ENCODE peak calls at places on chromosomes 1 and 21, in five cellular contexts. One of them, this sample, is unnamed.

GRCh38 chr1:38228718-38229117 is 182.1 kb upstream of the POU3F1 start:
- DNase-seq in GM20000: no peak
- DNase-seq in uterus: no peak
- DNase-seq in Peyer's patch: no peak
- DNase-seq in astrocyte of the spinal cord: no peak
- DNase-seq in this sample: no peak

GRCh38 chr21:38567577-38568360 is 69.5 kb upstream of the ERG start:
- DNase-seq in GM20000: no peak
- DNase-seq in uterus: no peak
- DNase-seq in Peyer's patch: no peak
- DNase-seq in astrocyte of the spinal cord: peak
- DNase-seq in this sample: peak

GRCh38 chr1:99681583-99681982 is 35.7 kb downstream of the PALMD start:
- DNase-seq in GM20000: no peak
- DNase-seq in uterus: no peak
- DNase-seq in Peyer's patch: no peak
- DNase-seq in astrocyte of the spinal cord: no peak
- DNase-seq in this sample: no peak

GRCh38 chr1:15103906-15104305 is 49.6 kb upstream of the TMEM51 start:
- DNase-seq in GM20000: no peak
- DNase-seq in uterus: no peak
- DNase-seq in Peyer's patch: no peak
- DNase-seq in astrocyte of the spinal cord: no peak
- DNase-seq in this sample: no peak

GRCh38 chr1:110005971-110006370 is 21.4 kb downstream of the AHCYL1 start:
- DNase-seq in GM20000: no peak
- DNase-seq in uterus: no peak
- DNase-seq in Peyer's patch: no peak
- DNase-seq in astrocyte of the spinal cord: peak
- DNase-seq in this sample: no peak

GRCh38 chr1:25245809-25246599 is 1.2 kb downstream of the RSRP1 start:
- DNase-seq in GM20000: no peak
- DNase-seq in uterus: no peak
- DNase-seq in Peyer's patch: peak
- DNase-seq in astrocyte of the spinal cord: peak
- DNase-seq in this sample: no peak

GRCh38 chr1:221419513-221420088 is 322.3 kb downstream of the DUSP10 start:
- DNase-seq in GM20000: no peak
- DNase-seq in uterus: no peak
- DNase-seq in Peyer's patch: no peak
- DNase-seq in astrocyte of the spinal cord: peak
- DNase-seq in this sample: peak

GRCh38 chr1:201248721-201249559 is 34.4 kb upstream of the PKP1 start:
- DNase-seq in GM20000: no peak
- DNase-seq in uterus: no peak
- DNase-seq in Peyer's patch: no peak
- DNase-seq in astrocyte of the spinal cord: no peak
- DNase-seq in this sample: no peak

GRCh38 chr1:109541102-109541501 is 1.4 kb downstream of the GPR61 start:
- DNase-seq in GM20000: no peak
- DNase-seq in uterus: no peak
- DNase-seq in Peyer's patch: no peak
- DNase-seq in astrocyte of the spinal cord: no peak
- DNase-seq in this sample: no peak

GRCh38 chr1:65477414-65478378 is 57.2 kb downstream of the LEPR start:
- DNase-seq in GM20000: no peak
- DNase-seq in uterus: no peak
- DNase-seq in Peyer's patch: no peak
- DNase-seq in astrocyte of the spinal cord: no peak
- DNase-seq in this sample: no peak

GRCh38 chr1:229013981-229014380 is 256.9 kb upstream of the RAB4A start:
- DNase-seq in GM20000: no peak
- DNase-seq in uterus: no peak
- DNase-seq in Peyer's patch: no peak
- DNase-seq in astrocyte of the spinal cord: no peak
- DNase-seq in this sample: no peak

GRCh38 chr1:115727706-115728249 is 40.7 kb downstream of the CASQ2 start:
- DNase-seq in GM20000: no peak
- DNase-seq in uterus: peak
- DNase-seq in Peyer's patch: no peak
- DNase-seq in astrocyte of the spinal cord: peak
- DNase-seq in this sample: peak

GRCh38 chr1:231806623-231807470 is 180.3 kb downstream of the DISC1 start:
- DNase-seq in GM20000: peak
- DNase-seq in uterus: no peak
- DNase-seq in Peyer's patch: peak
- DNase-seq in astrocyte of the spinal cord: no peak
- DNase-seq in this sample: no peak

GRCh38 chr1:1302006-1302430 is 5.7 kb downstream of the ACAP3 start:
- DNase-seq in GM20000: no peak
- DNase-seq in uterus: no peak
- DNase-seq in Peyer's patch: no peak
- DNase-seq in astrocyte of the spinal cord: no peak
- DNase-seq in this sample: no peak

GRCh38 chr1:75672528-75673393 is 51.7 kb upstream of the ACADM start:
- DNase-seq in GM20000: no peak
- DNase-seq in uterus: no peak
- DNase-seq in Peyer's patch: no peak
- DNase-seq in astrocyte of the spinal cord: peak
- DNase-seq in this sample: peak

GRCh38 chr1:22380024-22380785 is 71.4 kb upstream of the ZBTB40 start:
- DNase-seq in GM20000: no peak
- DNase-seq in uterus: no peak
- DNase-seq in Peyer's patch: no peak
- DNase-seq in astrocyte of the spinal cord: peak
- DNase-seq in this sample: no peak

GRCh38 chr1:17955302-17956285 is 152.0 kb upstream of the IGSF21 start:
- DNase-seq in GM20000: no peak
- DNase-seq in uterus: no peak
- DNase-seq in Peyer's patch: no peak
- DNase-seq in astrocyte of the spinal cord: no peak
- DNase-seq in this sample: no peak

GRCh38 chr1:18948913-18949688 is 7.4 kb downstream of the IFFO2 start:
- DNase-seq in GM20000: no peak
- DNase-seq in uterus: peak
- DNase-seq in Peyer's patch: no peak
- DNase-seq in astrocyte of the spinal cord: peak
- DNase-seq in this sample: no peak

GRCh38 chr1:111600886-111601386 is 18.7 kb upstream of the RAP1A start:
- DNase-seq in GM20000: peak
- DNase-seq in uterus: no peak
- DNase-seq in Peyer's patch: no peak
- DNase-seq in astrocyte of the spinal cord: no peak
- DNase-seq in this sample: no peak

GRCh38 chr1:198107041-198107440 is 49.8 kb upstream of the NEK7 start:
- DNase-seq in GM20000: no peak
- DNase-seq in uterus: no peak
- DNase-seq in Peyer's patch: no peak
- DNase-seq in astrocyte of the spinal cord: no peak
- DNase-seq in this sample: no peak

GRCh38 chr1:145795257-145795881 is 28.5 kb downstream of the RNF115 start:
- DNase-seq in GM20000: no peak
- DNase-seq in uterus: no peak
- DNase-seq in Peyer's patch: no peak
- DNase-seq in astrocyte of the spinal cord: no peak
- DNase-seq in this sample: no peak
- TF ChIP-seq CTCF in GM20000: no peak
- TF ChIP-seq CTCF in uterus: no peak
- TF ChIP-seq CTCF in Peyer's patch: no peak
- TF ChIP-seq CTCF in astrocyte of the spinal cord: no peak
- TF ChIP-seq CTCF in this sample: no peak

DNA sequence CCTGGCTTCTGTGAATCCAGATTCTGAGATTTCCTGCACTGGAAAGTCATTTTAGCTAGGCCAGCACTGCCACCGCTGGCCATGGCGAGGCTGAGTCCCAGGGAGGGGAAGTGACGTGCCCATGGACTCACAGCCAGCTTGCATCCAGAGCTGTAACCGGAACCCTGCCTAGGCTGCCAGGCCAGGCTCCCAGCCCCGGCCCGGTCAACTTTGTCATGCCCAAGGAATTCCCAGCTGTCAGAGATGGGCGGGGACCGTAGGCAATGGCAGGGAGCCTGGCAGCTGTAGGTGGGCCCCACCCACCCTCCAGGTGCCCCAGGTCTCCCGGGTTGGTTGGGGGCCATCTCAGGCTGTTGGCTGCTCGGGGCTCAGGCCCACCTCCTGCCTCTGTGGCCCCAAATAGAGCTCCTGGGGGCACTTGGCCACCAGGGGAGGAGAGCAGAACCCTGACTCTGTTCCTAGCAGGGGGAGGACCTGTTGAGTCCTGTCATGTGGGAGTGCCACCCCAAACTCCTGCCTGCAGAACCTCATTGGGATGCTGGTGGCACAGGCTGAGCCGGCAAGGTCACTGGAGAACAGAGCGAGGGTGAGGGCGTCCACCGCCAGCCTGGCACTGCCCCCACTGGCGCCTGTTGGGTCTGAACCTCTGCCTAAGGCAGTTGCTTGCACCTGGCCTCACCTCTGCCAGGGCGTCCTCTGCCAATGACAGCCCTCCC is 57.8 kb downstream of the FOXO6 start:
- DNase-seq in GM20000: no peak
- DNase-seq in uterus: peak
- DNase-seq in Peyer's patch: peak
- DNase-seq in astrocyte of the spinal cord: peak
- DNase-seq in this sample: peak
- TF ChIP-seq CTCF in GM20000: no peak
- TF ChIP-seq CTCF in uterus: no peak
- TF ChIP-seq CTCF in Peyer's patch: no peak
- TF ChIP-seq CTCF in astrocyte of the spinal cord: no peak
- TF ChIP-seq CTCF in this sample: peak

GRCh38 chr1:78280626-78281025 is 210.1 kb upstream of the PTGFR start:
- DNase-seq in GM20000: no peak
- DNase-seq in uterus: no peak
- DNase-seq in Peyer's patch: no peak
- DNase-seq in astrocyte of the spinal cord: peak
- DNase-seq in this sample: no peak
- TF ChIP-seq CTCF in GM20000: no peak
- TF ChIP-seq CTCF in uterus: no peak
- TF ChIP-seq CTCF in Peyer's patch: no peak
- TF ChIP-seq CTCF in astrocyte of the spinal cord: no peak
- TF ChIP-seq CTCF in this sample: no peak

DNA sequence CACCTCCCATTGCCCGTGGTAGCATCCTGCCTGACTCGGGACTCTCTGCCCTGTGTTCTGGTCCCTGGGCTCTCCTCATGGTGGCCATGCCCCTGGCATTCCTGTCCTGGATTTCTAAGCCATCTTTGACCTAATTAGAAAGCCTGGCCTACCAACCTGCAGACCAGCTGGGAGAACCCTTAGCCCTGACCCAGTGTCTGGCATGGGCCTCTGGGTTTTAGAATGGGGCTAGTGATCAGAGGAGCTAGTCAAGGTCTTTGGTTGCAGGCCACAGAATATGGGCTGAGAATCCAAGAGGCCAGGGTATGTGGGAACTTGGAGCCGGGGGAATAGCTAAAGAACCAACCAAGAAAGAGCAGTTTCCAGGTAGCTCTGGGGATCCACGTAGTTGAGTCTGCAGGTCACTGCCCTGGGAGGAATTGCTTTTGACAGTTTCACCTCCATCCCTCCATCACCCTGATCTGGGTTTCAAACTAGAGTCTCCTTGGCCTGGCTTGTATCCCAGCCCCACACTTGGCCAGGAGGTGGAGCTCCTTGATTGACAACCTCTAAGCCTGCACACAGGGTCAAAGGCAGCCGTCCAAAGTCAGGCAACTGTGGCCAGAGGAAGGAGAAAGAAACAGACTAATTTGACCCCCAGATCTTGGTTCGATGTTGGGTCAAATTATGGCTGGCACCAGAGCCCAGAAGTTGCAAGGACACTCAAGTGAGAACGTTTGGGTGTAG is 54.7 kb upstream of the ABCG1 start:
- DNase-seq in GM20000: peak
- DNase-seq in uterus: peak
- DNase-seq in Peyer's patch: peak
- DNase-seq in astrocyte of the spinal cord: no peak
- DNase-seq in this sample: no peak
- TF ChIP-seq CTCF in GM20000: peak
- TF ChIP-seq CTCF in uterus: no peak
- TF ChIP-seq CTCF in Peyer's patch: peak
- TF ChIP-seq CTCF in astrocyte of the spinal cord: peak
- TF ChIP-seq CTCF in this sample: peak

GRCh38 chr1:154791292-154792278 is 78.5 kb downstream of the KCNN3 start:
- DNase-seq in GM20000: peak
- DNase-seq in uterus: peak
- DNase-seq in Peyer's patch: no peak
- DNase-seq in astrocyte of the spinal cord: peak
- DNase-seq in this sample: no peak

GRCh38 chr1:154787171-154787570 is 82.9 kb downstream of the KCNN3 start:
- DNase-seq in GM20000: no peak
- DNase-seq in uterus: peak
- DNase-seq in Peyer's patch: no peak
- DNase-seq in astrocyte of the spinal cord: no peak
- DNase-seq in this sample: no peak

GRCh38 chr1:154788241-154788870 is 81.7 kb downstream of the KCNN3 start:
- DNase-seq in GM20000: no peak
- DNase-seq in uterus: no peak
- DNase-seq in Peyer's patch: no peak
- DNase-seq in astrocyte of the spinal cord: no peak
- DNase-seq in this sample: no peak

GRCh38 chr1:154784924-154785531 is 85.1 kb downstream of the KCNN3 start:
- DNase-seq in GM20000: peak
- DNase-seq in uterus: no peak
- DNase-seq in Peyer's patch: no peak
- DNase-seq in astrocyte of the spinal cord: no peak
- DNase-seq in this sample: no peak

GRCh38 chr1:154788886-154789285 is 81.2 kb downstream of the KCNN3 start:
- DNase-seq in GM20000: no peak
- DNase-seq in uterus: peak
- DNase-seq in Peyer's patch: no peak
- DNase-seq in astrocyte of the spinal cord: no peak
- DNase-seq in this sample: no peak
- TF ChIP-seq CTCF in GM20000: no peak
- TF ChIP-seq CTCF in uterus: no peak
- TF ChIP-seq CTCF in Peyer's patch: no peak
- TF ChIP-seq CTCF in astrocyte of the spinal cord: no peak
- TF ChIP-seq CTCF in this sample: no peak

GRCh38 chr1:217718873-217719272 is 87.7 kb downstream of the SPATA17 start:
- DNase-seq in GM20000: no peak
- DNase-seq in uterus: no peak
- DNase-seq in Peyer's patch: no peak
- DNase-seq in astrocyte of the spinal cord: peak
- DNase-seq in this sample: no peak
- TF ChIP-seq CTCF in GM20000: no peak
- TF ChIP-seq CTCF in uterus: no peak
- TF ChIP-seq CTCF in Peyer's patch: no peak
- TF ChIP-seq CTCF in astrocyte of the spinal cord: peak
- TF ChIP-seq CTCF in this sample: no peak

GRCh38 chr1:86499987-86500593 is 31.4 kb downstream of the CLCA1 start:
- DNase-seq in GM20000: peak
- DNase-seq in uterus: no peak
- DNase-seq in Peyer's patch: no peak
- DNase-seq in astrocyte of the spinal cord: peak
- DNase-seq in this sample: no peak
- TF ChIP-seq CTCF in GM20000: peak
- TF ChIP-seq CTCF in uterus: peak
- TF ChIP-seq CTCF in Peyer's patch: peak
- TF ChIP-seq CTCF in astrocyte of the spinal cord: peak
- TF ChIP-seq CTCF in this sample: peak

This sample was measured in AG09319.